ENCODE peak calls at places on chromosomes 12 and 14, in four cellular contexts. Q is tibial artery; S is AG04449; Z is CD4-positive, alpha-beta memory T cell. N is an unnamed sample.

GRCh38 chr12:13347241-13348043 is 150.9 kb downstream of the EMP1 start:
- DNase-seq in Q (no peak), S (peak; percentile 59), Z (no peak), N (no peak)

GRCh38 chr14:89648510-89648909 is 231.5 kb upstream of the FOXN3 start:
- DNase-seq in Q (no peak), S (no peak), Z (no peak), N (no peak)

GRCh38 chr14:74792249-74793039 is 29.3 kb downstream of the YLPM1 start:
- DNase-seq in Q (no peak), S (no peak), Z (no peak), N (no peak)

GRCh38 chr12:108630481-108631207 is 3.0 kb downstream of the SELPLG start:
- DNase-seq in Q (no peak), S (no peak), Z (peak; percentile 67), N (no peak)

GRCh38 chr14:52349731-52350130 is 35.6 kb downstream of the PTGER2 start:
- DNase-seq in Q (no peak), S (no peak), Z (no peak), N (no peak)

GRCh38 chr12:64006211-64006610 is 161.7 kb downstream of the SRGAP1 start:
- DNase-seq in Q (no peak), S (peak; percentile 75), Z (no peak), N (no peak)

GRCh38 chr12:96049096-96049495 is 13.7 kb upstream of the LTA4H start:
- DNase-seq in Q (no peak), S (no peak), Z (no peak), N (no peak)

GRCh38 chr12:112473056-112473455 is 54.3 kb downstream of the PTPN11 start:
- DNase-seq in Q (no peak), S (no peak), Z (no peak), N (no peak)

GRCh38 chr12:926641-927040 is 22.9 kb downstream of the RAD52 start:
- DNase-seq in Q (no peak), S (no peak), Z (no peak), N (no peak)

GRCh38 chr12:943051-943450 is 6.4 kb downstream of the RAD52 start:
- DNase-seq in Q (no peak), S (no peak), Z (no peak), N (no peak)

GRCh38 chr14:59481407-59482119 is 2.6 kb downstream of the L3HYPDH start:
- DNase-seq in Q (no peak), S (peak; percentile 23), Z (no peak), N (no peak)

GRCh38 chr12:5022030-5022429 is 21.6 kb upstream of the KCNA5 start:
- DNase-seq in Q (no peak), S (no peak), Z (no peak), N (no peak)

GRCh38 chr14:72615511-72616121 is 278.3 kb downstream of the DPF3 start:
- DNase-seq in Q (no peak), S (no peak), Z (no peak), N (no peak)

GRCh38 chr12:31245822-31246469 is 80.0 kb downstream of the SINHCAF start:
- DNase-seq in Q (no peak), S (no peak), Z (no peak), N (no peak)

GRCh38 chr14:100810435-100810834 is 15.5 kb upstream of the MEG3 start:
- DNase-seq in Q (no peak), S (no peak), Z (no peak), N (no peak)

GRCh38 chr14:64702493-64703392 is 1.5 kb upstream of the PLEKHG3 start:
- DNase-seq in Q (peak; percentile 19), S (no peak), Z (peak; percentile 71), N (no peak)

GRCh38 chr14:64704743-64705405 is 650 bp downstream of the PLEKHG3 start:
- DNase-seq in Q (peak; percentile 46), S (no peak), Z (no peak), N (no peak)

GRCh38 chr14:64704145-64704742 is at the start of gene PLEKHG3:
- DNase-seq in Q (peak; percentile 60), S (no peak), Z (peak; percentile 76), N (no peak)

GRCh38 chr14:64701660-64702059 is 2.6 kb upstream of the PLEKHG3 start:
- DNase-seq in Q (no peak), S (no peak), Z (no peak), N (no peak)

GRCh38 chr14:64703393-64704144 is 655 bp upstream of the PLEKHG3 start:
- DNase-seq in Q (peak; percentile 20), S (no peak), Z (no peak), N (no peak)
- H3K4me3 ChIP-seq in Q (peak overlapping the region; percentile 88), S (peak overlapping the region; percentile 78), Z (peak overlapping the region; percentile 57), N (no peak overlapping the region)

GRCh38 chr12:9668141-9669018 is 1.1 kb upstream of the CLEC2D start:
- DNase-seq in Q (no peak), S (no peak), Z (no peak), N (no peak)

GRCh38 chr12:9662488-9662887 is 7.0 kb upstream of the CLEC2D start:
- DNase-seq in Q (no peak), S (no peak), Z (no peak), N (no peak)

GRCh38 chr12:9669534-9669933 is at the start of gene CLEC2D:
- DNase-seq in Q (no peak), S (no peak), Z (peak; percentile 57), N (peak; percentile 94)

GRCh38 chr12:9669019-9669326 is 540 bp upstream of the CLEC2D start:
- DNase-seq in Q (no peak), S (no peak), Z (no peak), N (no peak)

GRCh38 chr12:9667403-9667802 is 2.1 kb upstream of the CLEC2D start:
- DNase-seq in Q (no peak), S (no peak), Z (no peak), N (no peak)
- H3K4me3 ChIP-seq in Q (no peak overlapping the region), S (no peak overlapping the region), Z (peak overlapping the region; percentile 11), N (no peak overlapping the region)

GRCh38 chr14:68976160-68977067 is 2.7 kb downstream of the ACTN1 start:
- DNase-seq in Q (peak; percentile 79), S (no peak), Z (no peak), N (no peak)

GRCh38 chr14:68974759-68975347 is 4.2 kb downstream of the ACTN1 start:
- DNase-seq in Q (no peak), S (no peak), Z (no peak), N (no peak)

GRCh38 chr14:68973639-68974038 is 5.5 kb downstream of the ACTN1 start:
- DNase-seq in Q (no peak), S (no peak), Z (no peak), N (no peak)

GRCh38 chr14:68977137-68977740 is 1.9 kb downstream of the ACTN1 start:
- DNase-seq in Q (peak; percentile 36), S (no peak), Z (no peak), N (no peak)

DNA sequence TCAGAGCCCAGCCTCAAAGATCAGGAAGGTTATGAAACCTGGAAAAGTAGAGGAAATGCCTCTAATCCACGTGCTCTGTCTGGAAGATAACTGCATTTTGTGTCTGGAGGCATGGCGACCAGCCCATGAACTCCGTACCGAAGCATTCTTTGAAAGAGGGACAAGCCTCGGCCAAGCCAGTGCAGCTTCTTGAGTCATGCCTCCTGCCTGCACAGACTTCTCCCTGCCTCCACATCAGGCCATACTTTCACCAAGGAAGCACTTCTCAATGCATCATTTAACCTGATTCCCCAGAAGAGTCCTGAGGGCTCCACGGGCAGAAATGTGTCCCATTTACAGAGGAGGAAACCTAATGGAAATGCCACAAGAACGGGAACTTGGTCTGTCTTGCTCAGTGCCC is 3.4 kb downstream of the ACTN1 start:
- DNase-seq in Q (no peak), S (no peak), Z (no peak), N (no peak)
- H3K4me3 ChIP-seq in Q (peak overlapping the region; percentile 68), S (peak overlapping the region; percentile 98), Z (no peak overlapping the region), N (no peak overlapping the region)

GRCh38 chr12:132427999-132428871 is 61.7 kb upstream of the FBRSL1 start:
- DNase-seq in Q (no peak), S (no peak), Z (no peak), N (no peak)
- H3K4me3 ChIP-seq in Q (no peak overlapping the region), S (no peak overlapping the region), Z (no peak overlapping the region), N (no peak overlapping the region)

DNA sequence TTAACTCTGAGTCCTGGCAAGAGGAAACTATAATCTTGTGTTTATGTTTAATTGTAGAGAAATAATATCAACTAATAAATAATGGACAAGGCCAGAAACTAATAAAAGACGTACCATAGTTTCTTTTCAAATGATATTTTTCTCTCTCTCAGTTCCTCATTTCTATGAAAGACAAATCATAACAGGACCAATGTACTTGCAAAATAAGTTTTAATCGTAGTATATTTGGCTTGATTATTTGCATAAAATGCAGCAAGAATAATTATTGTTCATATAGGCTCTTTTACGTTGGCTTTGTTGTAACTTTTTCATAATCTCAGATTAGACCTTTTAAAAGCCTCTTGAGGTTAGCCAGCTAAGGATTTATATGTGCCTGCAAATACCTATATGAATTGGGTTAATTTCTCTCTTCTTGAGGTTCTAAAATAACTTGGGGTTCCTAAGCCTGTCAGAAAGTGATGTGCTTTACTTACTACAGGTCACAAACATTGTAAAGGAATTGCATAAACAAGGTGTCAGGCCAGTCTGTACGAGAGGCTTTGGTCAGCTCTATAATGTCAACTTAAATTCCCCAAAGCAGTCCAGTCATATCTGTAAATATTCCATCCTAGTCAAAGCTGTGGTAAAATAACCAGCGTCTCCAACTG is 152.8 kb upstream of the PTPRQ start:
- DNase-seq in Q (no peak), S (no peak), Z (no peak), N (no peak)
- H3K4me3 ChIP-seq in Q (no peak overlapping the region), S (no peak overlapping the region), Z (no peak overlapping the region), N (no peak overlapping the region)

DNA sequence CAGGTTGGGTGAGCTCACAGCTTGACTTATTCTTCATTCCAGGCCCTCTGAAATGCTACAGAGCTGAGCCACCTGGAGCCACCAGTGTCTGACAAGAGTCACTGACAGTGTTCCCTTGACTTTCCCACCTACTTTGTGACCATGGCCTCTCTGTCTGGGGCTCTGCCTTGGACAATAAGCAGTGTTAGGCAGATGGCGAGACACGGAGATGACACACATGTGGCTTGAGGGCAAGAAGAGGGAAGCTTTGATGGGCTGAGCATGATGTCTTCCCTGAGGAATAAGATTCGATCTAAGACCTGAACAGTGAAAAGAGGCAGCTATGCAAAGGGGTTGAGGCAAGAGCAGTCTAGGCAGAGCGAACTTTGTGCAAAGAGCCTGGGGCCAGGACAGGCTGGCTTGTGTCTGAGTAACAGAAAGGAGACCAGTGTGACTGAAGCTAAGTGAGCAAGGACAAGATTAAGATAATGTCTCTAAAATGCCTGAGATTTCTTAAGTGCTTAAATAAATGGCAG is 105.5 kb downstream of the NUAK1 start:
- DNase-seq in Q (no peak), S (no peak), Z (no peak), N (no peak)
- H3K4me3 ChIP-seq in Q (no peak overlapping the region), S (no peak overlapping the region), Z (no peak overlapping the region), N (no peak overlapping the region)

GRCh38 chr12:121452356-121453021 is 52.6 kb downstream of the RNF34 start:
- DNase-seq in Q (no peak), S (no peak), Z (no peak), N (no peak)
- H3K4me3 ChIP-seq in Q (peak overlapping the region; percentile 32), S (peak overlapping the region; percentile 34), Z (no peak overlapping the region), N (no peak overlapping the region)

N was measured in GM12864.